ENCODE peak calls at places on chromosome 14, in six cellular contexts. J is A549, P is A673, U is lung, F is PC-3, T is Caco-2. S is an unnamed sample.

GRCh38 chr14:49692191-49692757 is 646 bp upstream of the KLHDC1 start:
- DNase-seq in J (no peak), P (no peak), U (no peak), F (no peak), T (no peak), S (no peak)

GRCh38 chr14:38256358-38256840 is 506 bp upstream of the CLEC14A start:
- DNase-seq in J (no peak), P (no peak), U (no peak), F (no peak), T (no peak), S (no peak)

GRCh38 chr14:20436363-20436755 is 393 bp upstream of the KLHL33 start:
- DNase-seq in J (no peak), P (no peak), U (no peak), F (no peak), T (no peak), S (no peak)

GRCh38 chr14:32109676-32110075 is 32.6 kb downstream of the ARHGAP5 start:
- DNase-seq in J (no peak), P (no peak), U (no peak), F (no peak), T (no peak), S (no peak)

GRCh38 chr14:102928412-102929348 is 6.2 kb downstream of the AMN start:
- DNase-seq in J (no peak), P (peak; percentile 86), U (peak; percentile 90), F (no peak), T (peak; percentile 95), S (no peak)

GRCh38 chr14:35438910-35439713 is 34.6 kb upstream of the NFKBIA start:
- DNase-seq in J (peak; percentile 22), P (peak; percentile 37), U (no peak), F (peak; percentile 37), T (no peak), S (no peak)

GRCh38 chr14:101731187-101732080 is 30.1 kb upstream of the PPP2R5C start:
- DNase-seq in J (peak; percentile 86), P (peak; percentile 76), U (peak; percentile 88), F (peak; percentile 98), T (peak; percentile 67), S (no peak)

GRCh38 chr14:47422191-47422590 is 253.2 kb downstream of the MDGA2 start:
- DNase-seq in J (no peak), P (no peak), U (no peak), F (no peak), T (no peak), S (no peak)

GRCh38 chr14:35140718-35141581 is 18.6 kb downstream of the PRORP start:
- DNase-seq in J (no peak), P (peak; percentile 52), U (no peak), F (peak; percentile 61), T (no peak), S (no peak)

GRCh38 chr14:94317259-94317658 is 5.9 kb downstream of the SERPINA6 start:
- DNase-seq in J (no peak), P (no peak), U (no peak), F (no peak), T (no peak), S (no peak)

GRCh38 chr14:70350078-70350477 is 9.4 kb downstream of the COX16 start:
- DNase-seq in J (peak; percentile 24), P (peak; percentile 5), U (no peak), F (no peak), T (peak; percentile 32), S (no peak)

GRCh38 chr14:61296707-61297502 is 15.8 kb upstream of the TMEM30B start:
- DNase-seq in J (peak; percentile 49), P (peak; percentile 55), U (no peak), F (peak; percentile 87), T (peak; percentile 43), S (peak; percentile 36)

GRCh38 chr14:99479160-99479902 is 1.3 kb downstream of the SETD3 start:
- DNase-seq in J (no peak), P (no peak), U (no peak), F (no peak), T (no peak), S (no peak)

GRCh38 chr14:95703341-95703740 is 10.6 kb downstream of the TCL1A start:
- DNase-seq in J (no peak), P (no peak), U (no peak), F (no peak), T (no peak), S (no peak)

GRCh38 chr14:38500125-38500524 is 244.2 kb upstream of the CLEC14A start:
- DNase-seq in J (no peak), P (no peak), U (no peak), F (no peak), T (no peak), S (no peak)

GRCh38 chr14:51901475-51902024 is 41.1 kb downstream of the GNG2 start:
- DNase-seq in J (no peak), P (no peak), U (no peak), F (no peak), T (no peak), S (no peak)

GRCh38 chr14:20799955-20800544 is 2.6 kb downstream of the RNASE1 start:
- DNase-seq in J (no peak), P (no peak), U (peak; percentile 78), F (peak; percentile 5), T (peak; percentile 69), S (no peak)

GRCh38 chr14:51726166-51726899 is 74.6 kb downstream of the FRMD6 start:
- DNase-seq in J (no peak), P (no peak), U (no peak), F (peak; percentile 34), T (no peak), S (no peak)

GRCh38 chr14:63717704-63718103 is 10.2 kb downstream of the SGPP1 start:
- DNase-seq in J (peak; percentile 47), P (peak; percentile 46), U (no peak), F (peak; percentile 23), T (no peak), S (no peak)

GRCh38 chr14:89037065-89037464 is 212.6 kb downstream of the TTC8 start:
- DNase-seq in J (no peak), P (no peak), U (no peak), F (no peak), T (no peak), S (no peak)

GRCh38 chr14:89040438-89041244 is 216.2 kb downstream of the TTC8 start:
- DNase-seq in J (peak; percentile 76), P (peak; percentile 81), U (peak; percentile 89), F (peak; percentile 90), T (peak; percentile 93), S (peak; percentile 64)

GRCh38 chr14:89040080-89040437 is 215.6 kb downstream of the TTC8 start:
- DNase-seq in J (no peak), P (no peak), U (no peak), F (no peak), T (no peak), S (no peak)

GRCh38 chr14:89042021-89042420 is 217.6 kb downstream of the TTC8 start:
- DNase-seq in J (no peak), P (no peak), U (no peak), F (no peak), T (no peak), S (no peak)

DNA sequence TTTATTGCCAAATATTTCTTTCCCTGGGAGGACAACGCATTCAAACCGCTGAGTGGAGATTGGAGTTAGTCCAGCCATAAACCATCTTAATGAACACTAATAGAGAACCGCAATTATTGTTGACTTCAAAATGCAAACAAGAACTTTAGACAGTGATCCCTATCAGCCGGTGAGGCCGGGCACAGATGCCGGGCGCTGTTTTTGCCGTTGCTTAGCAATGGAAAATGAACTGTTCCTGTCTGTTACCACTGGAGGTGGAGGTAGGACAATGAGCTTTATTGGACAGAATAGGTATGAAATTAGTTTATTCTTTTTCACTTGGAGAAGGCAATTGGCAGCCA is 216.8 kb downstream of the TTC8 start:
- DNase-seq in J (no peak), P (no peak), U (peak; percentile 50), F (peak; percentile 78), T (peak; percentile 71), S (peak; percentile 65)
- H3K4me3 ChIP-seq in J (no peak overlapping the region), P (no peak overlapping the region), U (no peak overlapping the region), F (peak overlapping the region; percentile 66), T (peak overlapping the region; percentile 44), S (peak overlapping the region; percentile 38)

GRCh38 chr14:96754845-96755184 is 42.4 kb upstream of the VRK1 start:
- DNase-seq in J (no peak), P (peak; percentile 18), U (no peak), F (no peak), T (no peak), S (no peak)
- H3K4me3 ChIP-seq in J (no peak overlapping the region), P (no peak overlapping the region), U (no peak overlapping the region), F (no peak overlapping the region), T (no peak overlapping the region), S (no peak overlapping the region)

DNA sequence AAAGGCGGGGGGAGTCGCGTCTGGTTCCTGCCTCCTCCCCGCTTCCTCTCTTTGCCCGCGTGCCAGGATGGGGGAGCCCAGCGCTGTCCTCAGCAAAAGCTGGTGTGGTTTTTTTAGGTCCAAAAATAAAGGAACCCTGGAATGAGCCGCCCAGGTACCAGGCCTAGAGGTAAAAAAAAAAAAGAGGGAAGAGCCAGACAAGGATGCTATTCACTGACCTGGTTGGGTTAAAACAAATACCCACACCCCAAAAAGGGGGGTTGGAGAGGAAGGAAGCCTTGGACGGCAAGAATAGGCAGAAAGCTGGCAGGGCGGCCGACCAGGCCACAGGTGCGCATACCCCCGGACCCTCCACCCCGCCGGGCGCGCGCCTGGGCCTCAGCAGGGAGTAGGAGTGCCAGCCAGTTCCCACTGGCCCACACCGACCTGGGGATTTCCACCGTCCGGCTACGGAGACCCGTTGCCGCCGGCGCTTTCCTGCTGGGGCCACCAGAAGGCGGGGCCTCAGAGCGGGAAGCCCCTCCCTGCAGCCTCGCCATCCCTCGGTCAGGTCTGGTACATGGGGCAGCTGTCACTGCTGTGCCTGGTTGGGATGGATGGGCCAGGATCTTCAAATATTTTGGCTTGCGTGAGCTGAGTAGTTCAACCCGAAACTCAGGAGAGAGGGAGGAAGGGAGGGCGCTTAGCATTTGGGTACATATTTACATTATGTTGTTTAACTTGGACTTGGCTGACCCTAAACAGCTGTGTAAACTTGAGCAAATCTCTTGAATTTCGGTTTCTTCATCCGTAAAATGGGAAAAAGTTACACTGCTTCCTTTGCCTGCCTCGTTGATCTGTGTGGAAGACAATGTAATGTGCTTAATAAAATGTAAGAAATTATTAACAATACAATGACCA is 5.4 kb upstream of the IRF2BPL start:
- DNase-seq in J (peak; percentile 94), P (peak; percentile 80), U (peak; percentile 83), F (peak; percentile 99), T (peak; percentile 90), S (peak; percentile 99)
- H3K4me3 ChIP-seq in J (peak overlapping the region; percentile 49), P (peak overlapping the region; percentile 58), U (peak overlapping the region; percentile 27), F (peak overlapping the region; percentile 67), T (peak overlapping the region; percentile 61), S (peak overlapping the region; percentile 51)

DNA sequence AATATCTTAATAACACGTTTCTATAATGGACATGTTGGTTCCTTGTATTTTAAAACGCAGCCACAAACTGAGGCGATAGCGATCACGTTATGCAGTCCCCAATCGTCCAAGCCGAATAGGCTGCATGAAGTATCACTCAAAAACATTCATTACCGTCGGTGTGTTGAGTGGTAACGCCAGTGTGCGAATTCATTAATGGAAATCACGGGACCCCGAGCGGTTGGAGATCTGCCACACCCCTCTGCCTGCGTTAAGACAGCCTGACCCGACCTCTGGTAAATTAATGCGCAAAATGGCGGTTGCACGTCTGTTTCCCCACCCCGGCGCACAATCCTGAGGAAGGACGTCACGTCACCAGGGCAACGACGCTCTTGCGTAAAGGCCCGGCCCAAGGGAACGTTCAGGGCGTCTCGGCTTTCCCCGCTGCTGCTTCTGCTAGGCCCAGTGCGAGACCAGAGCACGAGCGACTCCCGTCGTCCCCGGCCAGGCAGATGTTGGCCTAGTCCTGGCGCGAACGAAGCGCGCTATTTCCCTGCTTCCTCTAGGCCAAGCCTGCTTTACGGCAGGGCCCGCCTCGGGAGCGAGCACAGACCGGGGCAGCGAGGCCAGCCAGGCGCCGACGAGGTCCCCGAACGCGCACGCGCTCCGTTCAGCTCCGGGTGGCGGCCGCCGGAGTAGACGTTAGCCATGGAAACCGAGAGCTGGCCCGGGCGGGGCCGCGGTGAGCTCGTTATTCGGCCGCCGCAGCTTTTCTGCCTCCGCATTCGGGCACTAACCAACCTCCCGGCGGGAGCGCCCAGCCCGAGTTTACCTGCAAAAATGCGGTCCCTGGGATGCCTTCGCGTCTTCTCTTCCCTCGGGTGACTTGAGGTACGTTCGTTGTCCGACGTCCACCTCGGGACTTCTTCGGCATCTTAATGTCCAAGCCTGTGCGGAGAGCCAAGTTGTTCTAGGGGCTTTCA is at the start of gene PCNX4:
- DNase-seq in J (peak; percentile 99), P (peak; percentile 100), U (peak; percentile 96), F (peak; percentile 100), T (peak; percentile 96), S (peak; percentile 98)
- H3K4me3 ChIP-seq in J (peak within 1 kb of the TSS; percentile 72), P (peak within 1 kb of the TSS; percentile 68), U (peak within 1 kb of the TSS; percentile 81), F (peak within 1 kb of the TSS; percentile 76), T (peak within 1 kb of the TSS; percentile 79), S (peak within 1 kb of the TSS; percentile 60)